ENCODE peak calls at places on chromosome 3, in seven cellular contexts. H, V, L, I, G, T and N are unnamed samples.
A peak's percentile ranks its signal among the peaks of the same experiment; 100 is the strongest.

GRCh38 chr3:125375950-125376679 is 990 bp upstream of the ZNF148 start:
- DNase-seq in H (peak; percentile 20), V (no peak), L (no peak), I (peak; percentile 58), G (no peak), T (no peak), N (no peak)

GRCh38 chr3:116951610-116952009 is 242.0 kb downstream of the TUSC7 start:
- DNase-seq in H (no peak), V (no peak), L (no peak), I (no peak), G (no peak), T (peak; percentile 23), N (no peak)

GRCh38 chr3:56751056-56751455 is 50.7 kb downstream of the ARHGEF3 start:
- DNase-seq in H (no peak), V (no peak), L (no peak), I (no peak), G (no peak), T (no peak), N (no peak)

GRCh38 chr3:115922681-115923347 is 299.5 kb downstream of the GAP43 start:
- DNase-seq in H (no peak), V (peak; percentile 22), L (peak; percentile 53), I (peak; percentile 86), G (peak; percentile 52), T (peak; percentile 3), N (no peak)

GRCh38 chr3:170007031-170007663 is 30.6 kb upstream of the GPR160 start:
- DNase-seq in H (no peak), V (peak; percentile 5), L (peak; percentile 28), I (no peak), G (no peak), T (no peak), N (no peak)

GRCh38 chr3:70999730-71000129 is 583.8 kb downstream of the FOXP1 start:
- DNase-seq in H (no peak), V (peak; percentile 68), L (peak; percentile 73), I (peak; percentile 59), G (no peak), T (no peak), N (no peak)

GRCh38 chr3:42729404-42730145 is 27.0 kb upstream of the HHATL start:
- DNase-seq in H (no peak), V (no peak), L (no peak), I (no peak), G (no peak), T (no peak), N (no peak)

GRCh38 chr3:138125548-138126221 is 6.5 kb downstream of the A4GNT start:
- DNase-seq in H (peak; percentile 14), V (no peak), L (peak; percentile 74), I (peak; percentile 19), G (peak; percentile 30), T (no peak), N (no peak)

GRCh38 chr3:36698314-36698713 is 66.0 kb downstream of the DCLK3 start:
- DNase-seq in H (no peak), V (no peak), L (no peak), I (no peak), G (no peak), T (no peak), N (no peak)

GRCh38 chr3:43268636-43269035 is 17.7 kb upstream of the SNRK start:
- DNase-seq in H (no peak), V (no peak), L (no peak), I (no peak), G (no peak), T (no peak), N (no peak)

GRCh38 chr3:188956839-188957489 is 214.8 kb upstream of the TPRG1 start:
- DNase-seq in H (peak; percentile 50), V (no peak), L (peak; percentile 52), I (peak; percentile 79), G (no peak), T (peak; percentile 84), N (peak; percentile 29)

GRCh38 chr3:28768439-28768838 is 419.8 kb upstream of the AZI2 start:
- DNase-seq in H (no peak), V (no peak), L (no peak), I (no peak), G (no peak), T (no peak), N (no peak)

GRCh38 chr3:55974421-55974820 is 487.3 kb upstream of the WNT5A start:
- DNase-seq in H (no peak), V (no peak), L (no peak), I (no peak), G (no peak), T (no peak), N (no peak)

GRCh38 chr3:50671331-50671730 is 3.4 kb upstream of the DOCK3 start:
- DNase-seq in H (peak; percentile 77), V (peak; percentile 56), L (peak; percentile 83), I (peak; percentile 82), G (no peak), T (no peak), N (peak; percentile 11)

GRCh38 chr3:46091971-46092703 is 64.9 kb upstream of the XCR1 start:
- DNase-seq in H (no peak), V (no peak), L (no peak), I (no peak), G (no peak), T (no peak), N (no peak)